ENCODE peak calls at places on chromosomes 12 and 14, in ten cellular contexts. P is A549, A is suprapubic skin, S is body of pancreas, K is heart left ventricle, H is NB4, F is uterus, W is H54, O is endothelial cell of umbilical vein, V is transverse colon. Y is an unnamed sample.

GRCh38 chr14:22070119-22070982 is 396.7 kb upstream of the OR4E1 start:
- DNase-seq in P (no peak), A (no peak), S (peak), K (peak), H (peak), F (no peak), W (no peak), O (peak), V (peak), Y (peak)

GRCh38 chr14:72049462-72049861 is 117.2 kb downstream of the RGS6 start:
- DNase-seq in P (no peak), A (no peak), S (no peak), K (no peak), H (no peak), F (no peak), W (no peak), O (no peak), V (no peak), Y (peak)

GRCh38 chr12:115377781-115378180 is 693.8 kb upstream of the TBX3 start:
- DNase-seq in P (no peak), A (no peak), S (no peak), K (no peak), H (no peak), F (no peak), W (no peak), O (no peak), V (no peak), Y (no peak)

GRCh38 chr14:64682173-64682710 is 22.0 kb upstream of the PLEKHG3 start:
- DNase-seq in P (no peak), A (no peak), S (peak), K (peak), H (peak), F (peak), W (no peak), O (peak), V (peak), Y (no peak)

GRCh38 chr12:112333030-112333429 is 49.2 kb downstream of the HECTD4 start:
- DNase-seq in P (no peak), A (no peak), S (no peak), K (no peak), H (no peak), F (no peak), W (no peak), O (no peak), V (no peak), Y (no peak)

GRCh38 chr14:86942939-86943338 is 1050.0 kb downstream of the GALC start:
- DNase-seq in P (no peak), A (no peak), S (no peak), K (no peak), H (no peak), F (no peak), W (no peak), O (no peak), V (no peak), Y (no peak)

GRCh38 chr14:52944267-52944666 is 6.6 kb downstream of the FERMT2 start:
- DNase-seq in P (no peak), A (no peak), S (no peak), K (no peak), H (no peak), F (no peak), W (no peak), O (no peak), V (no peak), Y (no peak)

GRCh38 chr12:11576104-11576503 is 73.4 kb upstream of the ETV6 start:
- DNase-seq in P (no peak), A (no peak), S (no peak), K (no peak), H (peak), F (no peak), W (no peak), O (peak), V (no peak), Y (no peak)

GRCh38 chr12:6215932-6216494 is 15.8 kb downstream of the CD9 start:
- DNase-seq in P (peak), A (peak), S (peak), K (no peak), H (no peak), F (peak), W (peak), O (peak), V (peak), Y (no peak)

GRCh38 chr12:68381476-68381875 is 49.3 kb upstream of the MDM1 start:
- DNase-seq in P (no peak), A (no peak), S (no peak), K (no peak), H (peak), F (no peak), W (no peak), O (no peak), V (no peak), Y (peak)

GRCh38 chr12:55965941-55966407 is at the start of gene PMEL:
- DNase-seq in P (no peak), A (no peak), S (no peak), K (no peak), H (peak), F (no peak), W (no peak), O (peak), V (no peak), Y (no peak)

GRCh38 chr12:32891956-32892355 is 4.6 kb downstream of the PKP2 start:
- DNase-seq in P (peak), A (no peak), S (no peak), K (no peak), H (no peak), F (no peak), W (peak), O (peak), V (no peak), Y (no peak)

GRCh38 chr12:93459097-93459496 is 8.2 kb upstream of the MRPL42 start:
- DNase-seq in P (no peak), A (no peak), S (no peak), K (no peak), H (no peak), F (no peak), W (no peak), O (no peak), V (no peak), Y (no peak)

GRCh38 chr12:64080319-64081008 is 141.6 kb downstream of the KICS2 start:
- DNase-seq in P (no peak), A (no peak), S (peak), K (no peak), H (no peak), F (no peak), W (no peak), O (no peak), V (peak), Y (no peak)

GRCh38 chr14:96145116-96145864 is 59.3 kb upstream of the BDKRB2 start:
- DNase-seq in P (no peak), A (no peak), S (no peak), K (no peak), H (no peak), F (no peak), W (no peak), O (peak), V (no peak), Y (no peak)

GRCh38 chr12:132385375-132385774 is 56.0 kb upstream of the GALNT9 start:
- DNase-seq in P (no peak), A (no peak), S (no peak), K (no peak), H (no peak), F (no peak), W (no peak), O (no peak), V (no peak), Y (no peak)

GRCh38 chr12:87509233-87509820 is 519.9 kb downstream of the C12orf50 start:
- DNase-seq in P (peak), A (no peak), S (no peak), K (no peak), H (peak), F (no peak), W (peak), O (peak), V (no peak), Y (no peak)

GRCh38 chr14:77092676-77093075 is 5.4 kb upstream of the CIPC start:
- DNase-seq in P (no peak), A (no peak), S (no peak), K (no peak), H (no peak), F (no peak), W (no peak), O (no peak), V (no peak), Y (no peak)

GRCh38 chr14:24071836-24072420 is 566 bp downstream of the CPNE6 start:
- DNase-seq in P (no peak), A (no peak), S (no peak), K (no peak), H (no peak), F (no peak), W (no peak), O (no peak), V (peak), Y (no peak)

GRCh38 chr14:74425525-74426201 is 347 bp downstream of the SYNDIG1L start:
- DNase-seq in P (peak), A (no peak), S (peak), K (peak), H (peak), F (peak), W (no peak), O (peak), V (peak), Y (peak)

GRCh38 chr12:15151141-15152091 is 69.8 kb downstream of the RERG start:
- DNase-seq in P (no peak), A (no peak), S (no peak), K (no peak), H (peak), F (no peak), W (no peak), O (peak), V (no peak), Y (no peak)

GRCh38 chr12:68189766-68190700 is 30.5 kb upstream of the IFNG start:
- DNase-seq in P (no peak), A (no peak), S (no peak), K (no peak), H (peak), F (no peak), W (peak), O (no peak), V (no peak), Y (no peak)

GRCh38 chr12:56071648-56072047 is 8.3 kb upstream of the ERBB3 start:
- DNase-seq in P (no peak), A (no peak), S (no peak), K (no peak), H (no peak), F (no peak), W (no peak), O (no peak), V (no peak), Y (no peak)

GRCh38 chr12:176321-177181 is 37.4 kb downstream of the SLC6A12 start:
- DNase-seq in P (no peak), A (no peak), S (no peak), K (peak), H (peak), F (no peak), W (peak), O (no peak), V (peak), Y (peak)

GRCh38 chr12:14811486-14811885 is 2.5 kb downstream of the SMCO3 start:
- DNase-seq in P (no peak), A (no peak), S (no peak), K (no peak), H (no peak), F (no peak), W (no peak), O (no peak), V (no peak), Y (no peak)

GRCh38 chr12:56634242-56634836 is 4.2 kb upstream of the BAZ2A start:
- DNase-seq in P (peak), A (peak), S (peak), K (peak), H (peak), F (peak), W (no peak), O (peak), V (peak), Y (peak)

GRCh38 chr14:75427482-75428229 is at the start of gene JDP2:
- DNase-seq in P (peak), A (peak), S (peak), K (peak), H (peak), F (peak), W (peak), O (peak), V (peak), Y (peak)
- TF ChIP-seq POLR2A in P (peak), A (no peak), S (peak), K (peak), H (no peak), F (peak), W (peak), O (peak), V (peak), Y (no peak)

GRCh38 chr14:61477845-61478438 is 156.6 kb downstream of the PRKCH start:
- DNase-seq in P (no peak), A (no peak), S (peak), K (peak), H (peak), F (no peak), W (no peak), O (peak), V (peak), Y (no peak)
- TF ChIP-seq POLR2A in P (no peak), A (no peak), S (no peak), K (no peak), H (no peak), F (no peak), W (no peak), O (no peak), V (no peak), Y (no peak)

GRCh38 chr12:9064815-9065606 is 50.7 kb downstream of the A2M start:
- DNase-seq in P (peak), A (peak), S (peak), K (peak), H (no peak), F (peak), W (no peak), O (peak), V (peak), Y (no peak)
- TF ChIP-seq POLR2A in P (peak), A (no peak), S (peak), K (no peak), H (no peak), F (peak), W (no peak), O (peak), V (peak), Y (no peak)

GRCh38 chr12:94674835-94675234 is 24.5 kb upstream of the TMCC3 start:
- DNase-seq in P (no peak), A (peak), S (no peak), K (peak), H (peak), F (no peak), W (no peak), O (peak), V (peak), Y (no peak)

GRCh38 chr12:94671917-94672316 is 21.6 kb upstream of the TMCC3 start:
- DNase-seq in P (no peak), A (no peak), S (no peak), K (no peak), H (no peak), F (no peak), W (no peak), O (no peak), V (no peak), Y (no peak)

GRCh38 chr12:94676011-94676709 is 25.8 kb upstream of the TMCC3 start:
- DNase-seq in P (no peak), A (no peak), S (peak), K (peak), H (peak), F (no peak), W (no peak), O (peak), V (peak), Y (peak)

GRCh38 chr12:94676922-94677321 is 26.6 kb upstream of the TMCC3 start:
- DNase-seq in P (no peak), A (no peak), S (no peak), K (no peak), H (no peak), F (no peak), W (no peak), O (no peak), V (no peak), Y (no peak)

DNA sequence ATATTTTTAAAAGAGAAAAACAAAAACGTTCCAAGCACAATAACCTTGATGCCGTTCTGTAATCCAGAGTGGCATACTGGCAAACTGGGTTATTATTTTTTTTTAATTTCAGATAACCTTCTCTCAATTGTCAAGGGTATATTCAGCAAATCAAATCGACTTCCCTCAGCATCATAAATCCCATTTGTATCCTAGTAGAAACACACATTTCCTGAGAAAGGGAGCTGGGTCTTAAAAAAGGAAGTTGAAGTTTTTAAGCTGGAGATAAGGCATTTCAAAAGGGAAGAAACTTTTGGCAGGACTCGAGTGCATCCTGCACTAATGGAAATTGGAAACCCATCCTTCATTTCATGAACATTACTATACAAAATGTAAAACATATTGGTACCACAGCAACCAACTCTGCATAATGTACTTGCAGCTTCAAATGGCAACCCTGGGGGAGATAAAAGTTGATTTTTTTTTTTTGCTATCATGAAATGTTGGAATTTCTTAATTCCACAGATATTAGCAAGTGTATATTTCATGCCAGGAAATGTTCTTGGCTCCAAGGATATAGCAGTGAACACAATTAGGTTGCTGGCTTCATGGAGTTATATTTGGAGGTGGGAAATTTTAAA is 23.7 kb upstream of the TMCC3 start:
- DNase-seq in P (no peak), A (no peak), S (no peak), K (no peak), H (no peak), F (no peak), W (no peak), O (peak), V (no peak), Y (no peak)
- TF ChIP-seq POLR2A in P (no peak), A (no peak), S (no peak), K (no peak), H (no peak), F (no peak), W (no peak), O (no peak), V (no peak), Y (no peak)

GRCh38 chr12:109477963-109478315 is 505 bp downstream of the UBE3B start:
- DNase-seq in P (no peak), A (no peak), S (no peak), K (no peak), H (no peak), F (no peak), W (no peak), O (no peak), V (no peak), Y (no peak)

GRCh38 chr12:109476807-109477184 is 304 bp downstream of the KCTD10 start:
- DNase-seq in P (no peak), A (no peak), S (no peak), K (no peak), H (no peak), F (no peak), W (no peak), O (no peak), V (no peak), Y (peak)

GRCh38 chr12:109475993-109476806 is 900 bp downstream of the KCTD10 start:
- DNase-seq in P (no peak), A (no peak), S (no peak), K (no peak), H (no peak), F (no peak), W (no peak), O (no peak), V (no peak), Y (peak)

GRCh38 chr12:109475121-109475520 is 2.0 kb downstream of the KCTD10 start:
- DNase-seq in P (no peak), A (no peak), S (no peak), K (no peak), H (no peak), F (no peak), W (no peak), O (no peak), V (no peak), Y (no peak)

DNA sequence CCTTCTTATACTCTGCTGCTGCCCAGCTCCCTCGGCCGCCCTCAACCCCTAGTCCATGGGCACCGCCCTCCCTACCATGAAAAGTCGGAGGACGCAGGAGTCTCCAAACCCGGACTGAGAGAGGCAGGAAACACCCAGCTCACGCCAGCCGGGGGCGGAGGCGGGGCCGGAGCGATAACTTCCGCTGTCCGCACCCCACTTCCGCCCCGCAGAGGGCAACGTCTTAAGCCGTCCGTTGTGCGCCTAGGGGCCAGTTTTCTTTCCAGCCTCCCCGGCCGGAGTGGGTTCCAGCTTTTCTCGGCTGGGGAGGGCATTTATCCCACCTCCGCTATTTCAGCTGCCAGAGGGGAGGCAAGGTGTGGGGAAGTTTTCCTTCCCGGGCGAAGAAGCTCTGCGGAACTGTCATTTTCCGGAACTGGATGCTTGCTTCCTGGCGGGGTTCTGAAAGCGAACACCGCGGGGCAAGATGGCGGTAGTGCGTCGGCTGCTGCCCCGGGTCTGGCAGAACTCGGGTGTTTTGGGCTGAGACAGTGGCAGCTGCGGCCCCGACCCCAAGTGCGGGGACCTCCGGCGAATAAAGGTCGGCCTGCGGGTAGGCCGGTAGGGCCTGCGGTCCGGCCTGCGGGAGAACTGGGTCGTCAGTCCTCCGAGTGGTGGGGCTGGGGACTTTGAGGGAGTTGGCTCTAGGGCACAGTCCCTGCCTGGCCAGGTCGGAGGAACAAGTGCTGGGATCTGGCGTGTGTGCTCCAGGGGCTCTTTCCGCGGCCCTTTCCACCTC is at the start of the genes KCTD10 and UBE3B:
- DNase-seq in P (peak), A (peak), S (peak), K (peak), H (peak), F (peak), W (peak), O (peak), V (peak), Y (peak)
- TF ChIP-seq POLR2A in P (peak), A (no peak), S (peak), K (no peak), H (peak), F (peak), W (peak), O (peak), V (peak), Y (peak)

DNA sequence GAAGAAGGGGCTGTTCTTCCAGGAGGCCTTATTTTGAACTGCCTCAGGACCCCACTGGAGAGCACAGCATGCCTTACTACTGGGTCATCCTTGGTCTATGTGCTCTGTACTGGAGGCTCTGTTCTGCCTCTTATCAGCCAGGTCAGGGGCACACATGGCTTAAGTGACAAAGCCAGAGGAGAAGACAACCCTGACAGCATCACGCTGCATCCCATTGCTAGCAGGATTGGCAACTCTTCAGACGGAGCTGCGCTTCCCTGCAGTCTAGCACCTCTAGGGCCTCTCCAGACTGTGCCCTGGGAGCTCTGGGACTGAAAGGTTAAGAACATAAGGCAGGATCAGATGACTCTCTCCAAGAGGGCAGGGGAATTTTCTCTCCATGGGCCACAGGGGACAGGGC is 17.3 kb upstream of the TIGAR start:
- DNase-seq in P (no peak), A (no peak), S (no peak), K (no peak), H (no peak), F (no peak), W (no peak), O (no peak), V (no peak), Y (no peak)
- TF ChIP-seq POLR2A in P (no peak), A (no peak), S (no peak), K (no peak), H (no peak), F (no peak), W (no peak), O (no peak), V (no peak), Y (no peak)

GRCh38 chr12:50933459-50934124 is 18.8 kb upstream of the HIGD1C start:
- DNase-seq in P (no peak), A (no peak), S (no peak), K (no peak), H (peak), F (no peak), W (no peak), O (no peak), V (no peak), Y (peak)
- TF ChIP-seq POLR2A in P (no peak), A (no peak), S (no peak), K (no peak), H (no peak), F (no peak), W (no peak), O (no peak), V (no peak), Y (peak)

GRCh38 chr12:105084251-105085250 is at the start of gene ALDH1L2:
- DNase-seq in P (peak), A (peak), S (peak), K (peak), H (peak), F (peak), W (peak), O (peak), V (peak), Y (peak)
- TF ChIP-seq POLR2A in P (peak), A (no peak), S (peak), K (no peak), H (no peak), F (peak), W (peak), O (no peak), V (no peak), Y (no peak)

Y was measured in erythroblast.